ENCODE peak calls at places on chromosomes 12 and 14, in ten cellular contexts. D is activated naive CD4-positive, alpha-beta T cell treated with anti-CD3 and anti-CD28 coated beads for 36 hours; S is ELR; R is NCI-H1092 treated with DMSO at 0.1 percent for 48 hours; X is IMR-90; P is RPMI8226; M is effector memory CD8-positive, alpha-beta T cell; N is HEK293T; Y is GM06990; J is Daoy. H is an unnamed sample.

GRCh38 chr14:85088231-85088630 is 441.7 kb upstream of the FLRT2 start:
- DNase-seq in D (no peak), S (no peak), R (no peak), X (no peak), P (no peak), M (no peak), N (no peak), Y (no peak), J (no peak), H (no peak)

GRCh38 chr12:109461846-109462766 is 15.0 kb downstream of the KCTD10 start:
- DNase-seq in D (no peak), S (peak), R (no peak), X (peak), P (no peak), M (no peak), N (no peak), Y (no peak), J (peak), H (peak)

GRCh38 chr14:89399594-89400068 is 17.4 kb downstream of the FOXN3 start:
- DNase-seq in D (no peak), S (peak), R (no peak), X (peak), P (no peak), M (no peak), N (peak), Y (no peak), J (peak), H (peak)

GRCh38 chr12:58965568-58965967 is 45.3 kb upstream of the LRIG3 start:
- DNase-seq in D (no peak), S (no peak), R (no peak), X (no peak), P (no peak), M (no peak), N (no peak), Y (no peak), J (no peak), H (no peak)

GRCh38 chr12:100651694-100652093 is 78.2 kb downstream of the GAS2L3 start:
- DNase-seq in D (no peak), S (no peak), R (no peak), X (no peak), P (no peak), M (no peak), N (no peak), Y (no peak), J (no peak), H (no peak)

GRCh38 chr12:12645485-12645884 is 33.8 kb downstream of the CREBL2 start:
- DNase-seq in D (peak), S (peak), R (no peak), X (peak), P (peak), M (peak), N (peak), Y (peak), J (no peak), H (peak)

GRCh38 chr14:92500491-92500941 is 13.1 kb upstream of the RIN3 start:
- DNase-seq in D (no peak), S (no peak), R (no peak), X (no peak), P (no peak), M (no peak), N (no peak), Y (no peak), J (no peak), H (peak)

GRCh38 chr12:27911397-27911796 is 61.1 kb downstream of the PTHLH start:
- DNase-seq in D (no peak), S (no peak), R (no peak), X (no peak), P (no peak), M (no peak), N (no peak), Y (no peak), J (no peak), H (no peak)

GRCh38 chr12:132661972-132662371 is 25.2 kb downstream of the POLE start:
- DNase-seq in D (no peak), S (no peak), R (no peak), X (no peak), P (no peak), M (no peak), N (no peak), Y (no peak), J (no peak), H (no peak)

GRCh38 chr12:107439101-107439738 is 246.4 kb upstream of the PWP1 start:
- DNase-seq in D (no peak), S (no peak), R (no peak), X (no peak), P (no peak), M (no peak), N (no peak), Y (no peak), J (no peak), H (no peak)

GRCh38 chr12:118371354-118372282 is 1.1 kb downstream of the TAOK3 start:
- DNase-seq in D (peak), S (peak), R (no peak), X (no peak), P (peak), M (no peak), N (peak), Y (peak), J (peak), H (no peak)

GRCh38 chr14:95620659-95621059 is 65.6 kb upstream of the TCL1B start:
- DNase-seq in D (no peak), S (no peak), R (peak), X (no peak), P (peak), M (no peak), N (no peak), Y (peak), J (peak), H (no peak)

GRCh38 chr12:45324391-45324790 is 108.5 kb downstream of the ANO6 start:
- DNase-seq in D (peak), S (peak), R (no peak), X (peak), P (no peak), M (no peak), N (peak), Y (no peak), J (no peak), H (no peak)

GRCh38 chr12:3225796-3226180 is 148.6 kb downstream of the TSPAN9 start:
- DNase-seq in D (no peak), S (peak), R (no peak), X (peak), P (no peak), M (no peak), N (no peak), Y (no peak), J (peak), H (no peak)

GRCh38 chr12:131116437-131117117 is 162.9 kb downstream of the ADGRD1 start:
- DNase-seq in D (no peak), S (no peak), R (no peak), X (no peak), P (no peak), M (no peak), N (peak), Y (no peak), J (peak), H (no peak)

GRCh38 chr12:61220337-61220736 is 1039.9 kb upstream of the USP15 start:
- DNase-seq in D (no peak), S (no peak), R (no peak), X (no peak), P (no peak), M (no peak), N (no peak), Y (no peak), J (no peak), H (no peak)

GRCh38 chr12:15856097-15856982 is 25.8 kb upstream of the STRAP start:
- DNase-seq in D (peak), S (peak), R (peak), X (peak), P (peak), M (peak), N (peak), Y (peak), J (peak), H (peak)

GRCh38 chr14:81412779-81413178 is 12.7 kb upstream of the STON2 start:
- DNase-seq in D (no peak), S (no peak), R (no peak), X (no peak), P (no peak), M (no peak), N (no peak), Y (no peak), J (no peak), H (no peak)

GRCh38 chr12:52423035-52423434 is 11.1 kb downstream of the KRT75 start:
- DNase-seq in D (no peak), S (no peak), R (no peak), X (no peak), P (no peak), M (no peak), N (no peak), Y (no peak), J (no peak), H (no peak)

GRCh38 chr12:130714091-130714590 is 2.0 kb downstream of the RIMBP2 start:
- DNase-seq in D (no peak), S (no peak), R (peak), X (no peak), P (peak), M (no peak), N (no peak), Y (no peak), J (peak), H (no peak)

GRCh38 chr14:100767003-100767787 is 40.5 kb downstream of the DLK1 start:
- DNase-seq in D (no peak), S (no peak), R (no peak), X (no peak), P (no peak), M (no peak), N (no peak), Y (no peak), J (no peak), H (no peak)

GRCh38 chr14:56555921-56556570 is 23.6 kb upstream of the TMEM260 start:
- DNase-seq in D (no peak), S (peak), R (peak), X (peak), P (no peak), M (no peak), N (peak), Y (no peak), J (peak), H (peak)

GRCh38 chr12:110733089-110733715 is 9.5 kb downstream of the PPP1CC start:
- DNase-seq in D (no peak), S (peak), R (no peak), X (peak), P (no peak), M (no peak), N (no peak), Y (no peak), J (no peak), H (peak)

GRCh38 chr12:116662612-116663144 is 75.2 kb downstream of the SPRING1 start:
- DNase-seq in D (no peak), S (peak), R (peak), X (peak), P (peak), M (no peak), N (no peak), Y (no peak), J (no peak), H (peak)

GRCh38 chr12:24482882-24483604 is 465.9 kb downstream of the BCAT1 start:
- DNase-seq in D (no peak), S (peak), R (no peak), X (peak), P (no peak), M (no peak), N (no peak), Y (no peak), J (no peak), H (no peak)

GRCh38 chr12:6550294-6551062 is 5.4 kb downstream of the IFFO1 start:
- DNase-seq in D (no peak), S (no peak), R (no peak), X (no peak), P (no peak), M (no peak), N (no peak), Y (no peak), J (no peak), H (no peak)

GRCh38 chr14:32938719-32939253 is at the start of gene NPAS3:
- DNase-seq in D (no peak), S (peak), R (peak), X (no peak), P (peak), M (no peak), N (peak), Y (no peak), J (peak), H (no peak)

GRCh38 chr12:12540261-12541013 is 22.2 kb downstream of the DUSP16 start:
- DNase-seq in D (peak), S (no peak), R (no peak), X (no peak), P (no peak), M (no peak), N (no peak), Y (no peak), J (no peak), H (no peak)

GRCh38 chr14:22887260-22887989 is 4.4 kb downstream of the REM2 start:
- DNase-seq in D (peak), S (peak), R (peak), X (peak), P (peak), M (no peak), N (peak), Y (peak), J (peak), H (peak)

GRCh38 chr12:18549598-18549997 is 188.2 kb downstream of the PLCZ1 start:
- DNase-seq in D (no peak), S (peak), R (no peak), X (no peak), P (no peak), M (no peak), N (peak), Y (no peak), J (no peak), H (no peak)

GRCh38 chr12:34401659-34402227 is 379.4 kb downstream of the ALG10 start:
- DNase-seq in D (peak), S (no peak), R (no peak), X (no peak), P (no peak), M (no peak), N (peak), Y (no peak), J (no peak), H (no peak)

GRCh38 chr12:76399040-76399439 is 50.8 kb upstream of the BBS10 start:
- DNase-seq in D (no peak), S (no peak), R (no peak), X (no peak), P (no peak), M (no peak), N (no peak), Y (no peak), J (no peak), H (no peak)

GRCh38 chr14:51780006-51780692 is 80.3 kb upstream of the GNG2 start:
- DNase-seq in D (peak), S (peak), R (peak), X (peak), P (peak), M (peak), N (peak), Y (peak), J (peak), H (peak)

GRCh38 chr14:77032854-77033621 is 4.5 kb upstream of the IRF2BPL start:
- DNase-seq in D (peak), S (peak), R (peak), X (peak), P (peak), M (peak), N (peak), Y (peak), J (peak), H (peak)

GRCh38 chr12:28025821-28026505 is 53.4 kb upstream of the PTHLH start:
- DNase-seq in D (no peak), S (no peak), R (no peak), X (no peak), P (no peak), M (no peak), N (no peak), Y (no peak), J (no peak), H (no peak)